ENCODE peak calls at places on chromosomes 12 and 14, in six cellular contexts. One of them, this sample, is unnamed.
A peak's percentile ranks its signal among the peaks of the same experiment; 100 is the strongest.

GRCh38 chr12:93895096-93895460 is 217.9 kb downstream of the CRADD start:
- DNase-seq in HCT116: no peak
- DNase-seq in GM12878: no peak
- DNase-seq in K562: no peak
- DNase-seq in SK-N-SH: no peak
- DNase-seq in HepG2: no peak
- DNase-seq in this sample: no peak

GRCh38 chr12:10235761-10236631 is 23.3 kb downstream of the GABARAPL1 start:
- DNase-seq in GM12878: no peak
- DNase-seq in HCT116: peak; percentile 31
- DNase-seq in SK-N-SH: peak; percentile 58
- DNase-seq in K562: peak; percentile 44
- DNase-seq in HepG2: peak; percentile 17
- DNase-seq in this sample: no peak

GRCh38 chr12:13982010-13982409 is 608 bp upstream of the GRIN2B start:
- DNase-seq in SK-N-SH: peak; percentile 38
- DNase-seq in HCT116: peak; percentile 15
- DNase-seq in HepG2: no peak
- DNase-seq in GM12878: no peak
- DNase-seq in K562: peak; percentile 11
- DNase-seq in this sample: no peak

GRCh38 chr12:54364413-54364812 is at the start of gene GPR84:
- DNase-seq in HCT116: no peak
- DNase-seq in SK-N-SH: no peak
- DNase-seq in HepG2: no peak
- DNase-seq in K562: no peak
- DNase-seq in GM12878: peak; percentile 67
- DNase-seq in this sample: no peak

GRCh38 chr12:7970475-7971252 is 34.7 kb upstream of the SLC2A3 start:
- DNase-seq in SK-N-SH: peak; percentile 86
- DNase-seq in HepG2: no peak
- DNase-seq in HCT116: peak; percentile 61
- DNase-seq in GM12878: peak; percentile 73
- DNase-seq in K562: peak; percentile 88
- DNase-seq in this sample: no peak

GRCh38 chr12:542290-543113 is 82.8 kb downstream of the B4GALNT3 start:
- DNase-seq in SK-N-SH: no peak
- DNase-seq in GM12878: no peak
- DNase-seq in HCT116: no peak
- DNase-seq in HepG2: no peak
- DNase-seq in K562: no peak
- DNase-seq in this sample: no peak

GRCh38 chr14:36967892-36968555 is 204.4 kb downstream of the SLC25A21 start:
- DNase-seq in K562: no peak
- DNase-seq in SK-N-SH: no peak
- DNase-seq in HepG2: no peak
- DNase-seq in HCT116: no peak
- DNase-seq in GM12878: no peak
- DNase-seq in this sample: no peak

GRCh38 chr14:95156765-95157194 is 549 bp downstream of the DICER1 start:
- DNase-seq in GM12878: no peak
- DNase-seq in K562: no peak
- DNase-seq in HCT116: no peak
- DNase-seq in SK-N-SH: no peak
- DNase-seq in HepG2: peak; percentile 7
- DNase-seq in this sample: no peak

GRCh38 chr12:2009623-2010022 is 5.4 kb upstream of the DCP1B start:
- DNase-seq in GM12878: no peak
- DNase-seq in K562: no peak
- DNase-seq in SK-N-SH: no peak
- DNase-seq in HCT116: no peak
- DNase-seq in HepG2: peak; percentile 62
- DNase-seq in this sample: no peak

GRCh38 chr14:96145116-96145864 is 59.3 kb upstream of the BDKRB2 start:
- DNase-seq in HCT116: no peak
- DNase-seq in GM12878: no peak
- DNase-seq in SK-N-SH: no peak
- DNase-seq in K562: no peak
- DNase-seq in HepG2: no peak
- DNase-seq in this sample: no peak

GRCh38 chr14:96796851-96797187 is 363 bp upstream of the VRK1 start:
- DNase-seq in HCT116: no peak
- DNase-seq in SK-N-SH: no peak
- DNase-seq in K562: no peak
- DNase-seq in GM12878: no peak
- DNase-seq in HepG2: no peak
- DNase-seq in this sample: no peak

GRCh38 chr14:75025082-75025481 is 22.4 kb downstream of the EIF2B2 start:
- DNase-seq in GM12878: no peak
- DNase-seq in K562: no peak
- DNase-seq in SK-N-SH: no peak
- DNase-seq in HepG2: no peak
- DNase-seq in HCT116: no peak
- DNase-seq in this sample: no peak

GRCh38 chr12:95646781-95647184 is 95.5 kb upstream of the USP44 start:
- DNase-seq in GM12878: no peak
- DNase-seq in HepG2: no peak
- DNase-seq in K562: no peak
- DNase-seq in SK-N-SH: no peak
- DNase-seq in HCT116: no peak
- DNase-seq in this sample: no peak

GRCh38 chr12:7555752-7556151 is 52.2 kb upstream of the CD163 start:
- DNase-seq in SK-N-SH: no peak
- DNase-seq in HepG2: no peak
- DNase-seq in K562: no peak
- DNase-seq in HCT116: peak; percentile 48
- DNase-seq in GM12878: no peak
- DNase-seq in this sample: no peak

GRCh38 chr14:57297852-57298251 is 29.1 kb downstream of the AP5M1 start:
- DNase-seq in HepG2: no peak
- DNase-seq in K562: no peak
- DNase-seq in GM12878: no peak
- DNase-seq in SK-N-SH: no peak
- DNase-seq in HCT116: no peak
- DNase-seq in this sample: no peak

GRCh38 chr14:75702107-75702506 is 41.1 kb downstream of the TTLL5 start:
- DNase-seq in HepG2: no peak
- DNase-seq in K562: no peak
- DNase-seq in SK-N-SH: no peak
- DNase-seq in HCT116: no peak
- DNase-seq in GM12878: no peak
- DNase-seq in this sample: no peak

GRCh38 chr12:47903927-47904646 is 707 bp downstream of the VDR start:
- DNase-seq in K562: peak; percentile 37
- DNase-seq in HepG2: no peak
- DNase-seq in HCT116: peak; percentile 29
- DNase-seq in SK-N-SH: no peak
- DNase-seq in GM12878: no peak
- DNase-seq in this sample: no peak

GRCh38 chr12:55734595-55734994 is 5.8 kb upstream of the CD63 start:
- DNase-seq in SK-N-SH: no peak
- DNase-seq in HCT116: no peak
- DNase-seq in K562: no peak
- DNase-seq in HepG2: no peak
- DNase-seq in GM12878: no peak
- DNase-seq in this sample: no peak

GRCh38 chr14:66043921-66044320 is 442.2 kb upstream of the CCDC196 start:
- DNase-seq in GM12878: no peak
- DNase-seq in SK-N-SH: no peak
- DNase-seq in K562: no peak
- DNase-seq in HepG2: no peak
- DNase-seq in HCT116: no peak
- DNase-seq in this sample: no peak

GRCh38 chr12:43347026-43347425 is 205.0 kb downstream of the ADAMTS20 start:
- DNase-seq in GM12878: no peak
- DNase-seq in HCT116: no peak
- DNase-seq in SK-N-SH: peak; percentile 37
- DNase-seq in K562: no peak
- DNase-seq in HepG2: no peak
- DNase-seq in this sample: no peak

GRCh38 chr12:116735084-116735483 is 2.8 kb downstream of the SPRING1 start:
- DNase-seq in HepG2: no peak
- DNase-seq in K562: no peak
- DNase-seq in GM12878: no peak
- DNase-seq in SK-N-SH: no peak
- DNase-seq in HCT116: no peak
- DNase-seq in this sample: no peak

GRCh38 chr12:12835378-12836145 is 22.4 kb downstream of the DDX47 start:
- DNase-seq in GM12878: no peak
- DNase-seq in HCT116: peak; percentile 83
- DNase-seq in SK-N-SH: no peak
- DNase-seq in K562: no peak
- DNase-seq in HepG2: no peak
- DNase-seq in this sample: no peak

GRCh38 chr12:78208106-78208505 is 377.4 kb downstream of the NAV3 start:
- DNase-seq in HepG2: no peak
- DNase-seq in HCT116: no peak
- DNase-seq in SK-N-SH: no peak
- DNase-seq in GM12878: no peak
- DNase-seq in K562: no peak
- DNase-seq in this sample: no peak

GRCh38 chr12:80264386-80264785 is 165.0 kb downstream of the OTOGL start:
- DNase-seq in HCT116: no peak
- DNase-seq in K562: no peak
- DNase-seq in GM12878: no peak
- DNase-seq in HepG2: no peak
- DNase-seq in SK-N-SH: no peak
- DNase-seq in this sample: no peak

GRCh38 chr12:54463484-54463883 is 9.9 kb downstream of the GTSF1 start:
- DNase-seq in HCT116: no peak
- DNase-seq in SK-N-SH: no peak
- DNase-seq in K562: no peak
- DNase-seq in GM12878: no peak
- DNase-seq in HepG2: no peak
- DNase-seq in this sample: no peak

GRCh38 chr14:25246751-25247150 is 196.8 kb upstream of the STXBP6 start:
- DNase-seq in HepG2: no peak
- DNase-seq in HCT116: no peak
- DNase-seq in K562: no peak
- DNase-seq in GM12878: no peak
- DNase-seq in SK-N-SH: no peak
- DNase-seq in this sample: no peak

DNA sequence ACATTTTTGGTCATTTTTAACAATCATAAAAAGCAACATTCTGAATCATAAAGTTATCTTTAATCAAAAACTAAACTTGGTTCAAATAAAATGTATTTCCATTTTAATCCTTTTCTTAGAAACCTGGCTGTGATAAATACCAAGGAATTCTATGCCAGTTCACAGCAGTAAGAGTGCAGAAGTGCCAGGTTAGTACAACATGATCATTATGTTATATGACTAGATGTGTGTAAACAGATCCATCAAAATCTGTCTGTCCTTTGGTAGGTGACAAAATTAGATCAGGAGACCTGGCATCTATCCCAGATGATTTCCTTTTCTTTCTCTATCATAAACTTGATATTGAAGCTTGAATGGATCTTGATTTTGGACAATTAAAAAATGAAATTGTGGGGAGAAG is 200.6 kb upstream of the STXBP6 start:
- DNase-seq in HepG2: no peak
- DNase-seq in K562: no peak
- DNase-seq in SK-N-SH: no peak
- DNase-seq in HCT116: no peak
- DNase-seq in GM12878: no peak
- DNase-seq in this sample: no peak
- TF ChIP-seq SIN3A in HepG2: no peak
- TF ChIP-seq SIN3A in K562: no peak
- TF ChIP-seq SIN3A in SK-N-SH: no peak
- TF ChIP-seq SIN3A in HCT116: no peak
- TF ChIP-seq SIN3A in GM12878: no peak
- TF ChIP-seq SIN3A in this sample: no peak

GRCh38 chr14:101124860-101125259 is 221.3 kb upstream of the RTL1 start:
- DNase-seq in GM12878: no peak
- DNase-seq in K562: no peak
- DNase-seq in HepG2: no peak
- DNase-seq in HCT116: no peak
- DNase-seq in SK-N-SH: no peak
- DNase-seq in this sample: no peak

GRCh38 chr14:101126376-101127130 is 223.0 kb upstream of the RTL1 start:
- DNase-seq in GM12878: no peak
- DNase-seq in K562: no peak
- DNase-seq in HCT116: no peak
- DNase-seq in SK-N-SH: no peak
- DNase-seq in HepG2: no peak
- DNase-seq in this sample: no peak

GRCh38 chr14:101125313-101125712 is 221.8 kb upstream of the RTL1 start:
- DNase-seq in K562: no peak
- DNase-seq in HepG2: no peak
- DNase-seq in HCT116: no peak
- DNase-seq in GM12878: no peak
- DNase-seq in SK-N-SH: no peak
- DNase-seq in this sample: no peak

GRCh38 chr14:101127239-101127638 is 223.7 kb upstream of the RTL1 start:
- DNase-seq in K562: no peak
- DNase-seq in SK-N-SH: peak; percentile 86
- DNase-seq in GM12878: no peak
- DNase-seq in HCT116: no peak
- DNase-seq in HepG2: no peak
- DNase-seq in this sample: no peak

DNA sequence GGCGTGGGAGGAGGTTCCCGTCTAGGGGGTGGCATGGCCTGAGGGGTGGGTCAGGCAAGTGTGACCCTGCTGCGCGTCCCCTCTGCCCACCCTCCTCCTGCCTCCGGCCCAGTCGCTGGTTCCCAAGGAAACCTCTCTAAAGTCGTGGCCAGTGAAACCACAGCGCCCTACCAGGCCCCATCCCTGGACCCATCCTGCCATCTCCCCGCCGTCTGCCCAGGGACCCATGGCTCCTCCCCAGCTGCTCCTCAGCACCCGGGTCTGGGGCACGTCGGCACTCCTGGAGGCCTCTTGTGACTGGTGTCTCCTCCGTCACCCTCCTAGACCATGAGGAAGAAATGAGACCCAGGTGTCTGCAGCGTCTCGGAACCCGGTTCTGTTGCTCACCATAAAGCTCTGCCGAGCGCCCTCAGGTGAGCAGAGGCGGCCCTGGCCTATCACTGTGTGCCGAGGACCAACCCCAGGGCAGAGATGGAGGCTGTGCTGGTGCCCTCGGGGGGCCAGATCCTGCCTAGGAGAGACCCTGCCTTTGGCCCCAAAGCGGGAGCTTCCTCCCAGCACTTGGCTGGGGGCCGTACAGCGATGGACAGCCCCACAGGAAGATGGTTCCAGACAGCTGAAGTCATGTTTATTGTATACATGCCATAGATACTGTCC is 222.3 kb upstream of the RTL1 start:
- DNase-seq in HCT116: no peak
- DNase-seq in SK-N-SH: no peak
- DNase-seq in K562: no peak
- DNase-seq in HepG2: no peak
- DNase-seq in GM12878: no peak
- DNase-seq in this sample: no peak
- TF ChIP-seq SIN3A in HCT116: no peak
- TF ChIP-seq SIN3A in SK-N-SH: no peak
- TF ChIP-seq SIN3A in K562: no peak
- TF ChIP-seq SIN3A in HepG2: no peak
- TF ChIP-seq SIN3A in GM12878: no peak
- TF ChIP-seq SIN3A in this sample: no peak

GRCh38 chr14:90660865-90661570 is 155.2 kb downstream of the TTC7B start:
- DNase-seq in GM12878: no peak
- DNase-seq in HCT116: no peak
- DNase-seq in SK-N-SH: no peak
- DNase-seq in HepG2: no peak
- DNase-seq in K562: no peak
- DNase-seq in this sample: no peak
- TF ChIP-seq SIN3A in GM12878: no peak
- TF ChIP-seq SIN3A in HCT116: no peak
- TF ChIP-seq SIN3A in SK-N-SH: no peak
- TF ChIP-seq SIN3A in HepG2: no peak
- TF ChIP-seq SIN3A in K562: no peak
- TF ChIP-seq SIN3A in this sample: no peak

GRCh38 chr14:77033622-77034521 is 5.4 kb upstream of the IRF2BPL start:
- DNase-seq in SK-N-SH: peak; percentile 91
- DNase-seq in K562: no peak
- DNase-seq in HepG2: peak; percentile 81
- DNase-seq in HCT116: no peak
- DNase-seq in GM12878: peak; percentile 72
- DNase-seq in this sample: no peak
- TF ChIP-seq SIN3A in SK-N-SH: no peak
- TF ChIP-seq SIN3A in K562: no peak
- TF ChIP-seq SIN3A in HepG2: peak; percentile 75
- TF ChIP-seq SIN3A in HCT116: no peak
- TF ChIP-seq SIN3A in GM12878: no peak
- TF ChIP-seq SIN3A in this sample: peak; percentile 48

This sample was measured in Panc1.